ENCODE peak calls at places on chromosomes 4 and X, in seven cellular contexts. L is choroid plexus epithelial cell, E is NCI-H1092 treated with DMSO at 0.1 percent for 48 hours, M is stromal cell of bone marrow, O is AG08396, N is osteocyte, Q is non-pigmented ciliary epithelial cell. V is an unnamed sample.

GRCh38 chrX:54483946-54484345 is 12.1 kb downstream of the FGD1 start:
- DNase-seq in L (no peak), E (no peak), M (no peak), O (no peak), N (no peak), Q (no peak), V (no peak)

GRCh38 chr4:173420324-173420752 is 21.4 kb upstream of the SCRG1 start:
- DNase-seq in L (peak; percentile 43), E (peak; percentile 62), M (no peak), O (peak; percentile 22), N (no peak), Q (no peak), V (no peak)

GRCh38 chr4:7120341-7120740 is 52.5 kb upstream of the GRPEL1 start:
- DNase-seq in L (peak; percentile 39), E (no peak), M (no peak), O (peak; percentile 54), N (no peak), Q (no peak), V (no peak)

GRCh38 chrX:48972214-48973164 is 845 bp upstream of the KCND1 start:
- DNase-seq in L (peak; percentile 57), E (peak; percentile 25), M (peak; percentile 18), O (peak; percentile 51), N (no peak), Q (no peak), V (no peak)

GRCh38 chrX:9355739-9356138 is 109.1 kb upstream of the TBL1X start:
- DNase-seq in L (no peak), E (no peak), M (no peak), O (no peak), N (no peak), Q (no peak), V (peak; percentile 36)

GRCh38 chr4:109155112-109155511 is 147.3 kb downstream of the COL25A1 start:
- DNase-seq in L (no peak), E (no peak), M (no peak), O (no peak), N (no peak), Q (no peak), V (no peak)

GRCh38 chrX:128975716-128976115 is 547.6 kb downstream of the SMARCA1 start:
- DNase-seq in L (peak; percentile 4), E (peak; percentile 35), M (no peak), O (no peak), N (no peak), Q (no peak), V (peak; percentile 0)

GRCh38 chr4:38323141-38323634 is 340.8 kb upstream of the KLF3 start:
- DNase-seq in L (peak; percentile 70), E (no peak), M (no peak), O (no peak), N (no peak), Q (no peak), V (no peak)

GRCh38 chr4:188061083-188061482 is 48.3 kb downstream of the TRIML2 start:
- DNase-seq in L (no peak), E (no peak), M (no peak), O (no peak), N (no peak), Q (no peak), V (no peak)

GRCh38 chr4:113289736-113290135 is 240.3 kb downstream of the ANK2 start:
- DNase-seq in L (peak; percentile 62), E (no peak), M (no peak), O (no peak), N (no peak), Q (no peak), V (no peak)

GRCh38 chrX:135295238-135295943 is 13.9 kb upstream of the ETDC start:
- DNase-seq in L (peak; percentile 60), E (no peak), M (peak; percentile 4), O (peak; percentile 16), N (no peak), Q (no peak), V (no peak)

GRCh38 chrX:9995855-9996339 is 28.7 kb downstream of the CLDN34 start:
- DNase-seq in L (peak; percentile 83), E (peak; percentile 81), M (peak; percentile 56), O (peak; percentile 87), N (peak; percentile 89), Q (no peak), V (peak; percentile 32)